ENCODE peak calls at places on chromosomes 12 and 14, in five cellular contexts. F is tibial artery, Y is A549, X is lower lobe of right lung, W is fibroblast of mammary gland. O is an unnamed sample.

GRCh38 chr12:132429932-132430643 is 59.9 kb upstream of the FBRSL1 start:
- DNase-seq in F (no peak), Y (peak), X (peak), W (no peak), O (peak)

GRCh38 chr12:91178139-91178561 is 4.5 kb downstream of the DCN start:
- DNase-seq in F (no peak), Y (no peak), X (no peak), W (peak), O (peak)

GRCh38 chr12:104650541-104650940 is 193.8 kb downstream of the CHST11 start:
- DNase-seq in F (no peak), Y (no peak), X (no peak), W (no peak), O (no peak)

GRCh38 chr12:5102261-5102789 is 58.6 kb downstream of the KCNA5 start:
- DNase-seq in F (no peak), Y (no peak), X (no peak), W (peak), O (peak)

GRCh38 chr14:104353221-104353920 is 215.0 kb downstream of the KIF26A start:
- DNase-seq in F (peak), Y (no peak), X (peak), W (no peak), O (no peak)

GRCh38 chr12:20377750-20378149 is 9.4 kb downstream of the PDE3A start:
- DNase-seq in F (no peak), Y (no peak), X (no peak), W (no peak), O (no peak)

GRCh38 chr12:96445743-96446655 is 43.4 kb upstream of the CFAP54 start:
- DNase-seq in F (no peak), Y (no peak), X (no peak), W (peak), O (peak)

GRCh38 chr14:56862843-56863242 is 52.6 kb upstream of the OTX2 start:
- DNase-seq in F (no peak), Y (no peak), X (no peak), W (no peak), O (no peak)

GRCh38 chr12:42696424-42697149 is 107.0 kb upstream of the PRICKLE1 start:
- DNase-seq in F (peak), Y (no peak), X (peak), W (peak), O (peak)

GRCh38 chr12:118467576-118467975 is 91.2 kb downstream of the SUDS3 start:
- DNase-seq in F (no peak), Y (no peak), X (no peak), W (no peak), O (no peak)

GRCh38 chr14:103391048-103391447 is 5.8 kb downstream of the MARK3 start:
- DNase-seq in F (no peak), Y (peak), X (no peak), W (peak), O (peak)

GRCh38 chr12:56772625-56773024 is 9.5 kb downstream of the HSD17B6 start:
- DNase-seq in F (no peak), Y (no peak), X (no peak), W (no peak), O (no peak)

GRCh38 chr12:6323995-6324711 is 13.7 kb downstream of the PLEKHG6 start:
- DNase-seq in F (no peak), Y (no peak), X (no peak), W (no peak), O (no peak)

GRCh38 chr12:6321905-6322304 is 11.4 kb downstream of the PLEKHG6 start:
- DNase-seq in F (no peak), Y (no peak), X (no peak), W (no peak), O (no peak)

GRCh38 chr12:6322352-6322751 is 11.9 kb downstream of the PLEKHG6 start:
- DNase-seq in F (no peak), Y (no peak), X (no peak), W (no peak), O (no peak)

GRCh38 chr12:6322969-6323339 is 12.5 kb downstream of the PLEKHG6 start:
- DNase-seq in F (no peak), Y (no peak), X (no peak), W (no peak), O (no peak)

DNA sequence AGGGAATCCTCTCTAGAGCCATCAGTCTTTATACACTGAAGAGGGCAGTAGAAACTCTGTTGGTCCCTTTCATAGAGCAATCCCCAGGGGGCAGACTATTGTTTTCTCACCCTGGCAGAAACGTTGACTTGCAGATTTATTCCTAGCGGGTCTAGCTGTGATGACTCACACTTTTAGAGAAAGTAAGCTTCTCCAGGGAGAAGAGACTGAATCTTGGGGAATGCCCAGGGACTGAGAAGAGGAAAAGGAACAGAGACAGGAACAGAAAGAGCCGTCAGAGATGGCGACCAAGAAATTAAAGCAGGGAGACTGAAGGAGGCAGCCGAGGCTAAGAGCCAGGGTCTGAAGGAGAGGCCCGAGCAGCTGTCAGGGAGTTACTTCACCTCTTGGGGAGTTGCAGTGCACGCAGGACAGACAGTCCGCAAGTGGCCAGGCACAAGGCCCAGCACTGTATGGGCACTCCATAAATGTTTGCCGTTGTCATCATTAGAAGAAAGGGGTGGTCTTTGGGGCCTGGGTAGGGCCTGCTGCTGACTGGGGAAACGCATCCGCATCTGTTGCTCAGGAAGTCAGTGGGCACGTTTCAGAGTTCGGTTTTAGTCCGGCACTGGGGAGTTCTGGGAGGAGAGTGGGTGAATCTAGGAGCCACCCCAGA is 13.0 kb downstream of the PLEKHG6 start:
- DNase-seq in F (no peak), Y (peak), X (no peak), W (peak), O (peak)
- TF ChIP-seq CTCF in F (peak), Y (peak), X (peak), W (peak), O (peak)

GRCh38 chr12:14283489-14284144 is 81.9 kb upstream of the ATF7IP start:
- DNase-seq in F (no peak), Y (no peak), X (no peak), W (no peak), O (no peak)
- H3K4me3 ChIP-seq in F (no peak), Y (no peak), X (no peak), W (no peak), O (no peak)

DNA sequence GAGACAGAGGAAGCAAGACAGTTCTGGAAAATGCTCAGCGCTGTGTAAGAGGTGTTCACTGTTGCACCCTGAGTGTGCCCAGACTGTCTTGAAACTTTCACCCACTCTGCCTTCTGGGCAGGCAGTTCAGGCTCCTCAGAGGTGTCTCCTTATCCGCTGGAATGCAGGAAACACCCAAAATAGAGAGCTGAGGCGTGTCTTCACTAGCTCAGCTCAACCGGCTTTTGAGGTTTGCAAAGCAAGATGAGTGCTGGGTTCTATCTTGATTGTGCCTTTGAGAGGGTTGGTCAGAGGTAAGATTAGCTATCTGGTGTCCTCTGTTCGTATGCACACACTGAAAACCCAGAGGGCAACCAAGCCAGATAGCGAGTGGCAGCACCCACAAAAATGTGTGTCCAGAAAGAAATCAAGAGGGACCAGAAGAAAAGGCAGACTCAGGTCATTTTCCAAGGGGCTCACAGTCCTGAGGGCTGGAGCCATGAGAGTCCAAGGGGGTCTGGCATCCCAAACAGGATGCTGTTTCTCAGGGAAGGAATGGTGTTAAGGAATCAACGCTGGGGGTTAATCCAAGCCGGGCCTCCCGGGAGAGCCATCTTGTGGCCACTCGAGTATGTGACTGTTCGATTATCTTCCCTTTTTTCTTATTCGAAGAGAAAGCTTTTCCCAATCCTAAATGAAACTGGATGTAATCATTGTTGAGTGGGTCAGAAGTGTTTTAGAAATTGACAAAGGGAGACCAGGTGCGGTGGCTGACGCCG is 47.1 kb downstream of the TBX3 start:
- DNase-seq in F (no peak), Y (peak), X (no peak), W (peak), O (peak)
- TF ChIP-seq CTCF in F (no peak), Y (peak), X (no peak), W (peak), O (peak)

GRCh38 chr12:7695159-7695930 is at the start of gene GDF3:
- DNase-seq in F (peak), Y (no peak), X (no peak), W (peak), O (peak)
- H3K4me3 ChIP-seq in F (no peak), Y (no peak), X (no peak), W (no peak), O (no peak)

DNA sequence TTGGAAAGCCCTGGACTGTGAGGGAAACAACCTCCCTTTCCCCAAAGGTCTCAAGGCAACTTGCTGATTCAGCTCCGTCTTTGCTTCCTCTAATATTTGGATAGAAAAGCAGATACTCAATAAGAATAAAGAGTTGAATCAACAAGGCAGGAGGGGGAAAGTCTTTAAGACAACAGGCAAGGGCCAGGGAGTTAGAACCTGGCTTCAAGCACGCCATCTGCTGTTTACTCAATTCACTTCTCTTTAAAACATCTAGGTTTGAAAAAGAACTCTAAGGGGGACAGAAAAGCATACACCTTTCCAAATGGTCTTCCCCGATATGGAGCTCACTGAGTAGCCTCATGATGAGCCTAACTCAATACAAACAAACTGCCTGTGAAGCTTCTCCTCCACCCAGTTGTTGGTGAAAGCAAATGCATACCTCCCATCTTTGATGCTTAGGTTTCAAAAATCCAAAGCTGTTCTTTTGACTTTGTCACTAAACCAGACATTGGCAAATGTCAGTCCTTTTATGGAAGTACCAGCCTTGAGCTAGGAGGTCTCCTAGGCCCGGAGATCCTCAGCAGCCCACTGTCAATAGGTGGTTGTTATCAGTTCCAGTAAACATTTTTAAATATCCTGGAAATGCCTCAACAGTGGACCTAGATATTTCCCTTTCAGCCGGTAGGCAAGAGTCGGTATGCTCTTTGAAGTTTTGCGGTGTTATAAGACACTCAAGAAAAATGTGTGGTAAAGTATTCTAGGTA is 76.2 kb downstream of the SAMD4A start:
- DNase-seq in F (no peak), Y (no peak), X (no peak), W (peak), O (peak)
- TF ChIP-seq CTCF in F (no peak), Y (peak), X (peak), W (peak), O (peak)

O was measured in choroid plexus epithelial cell.